ENCODE peak calls at places on chromosomes 11 and 22, in eight cellular contexts. O is AG09309; D is coronary artery; M is CD8-positive, alpha-beta T cell; I is AG10803; T is astrocyte of the cerebellum; E is gastrocnemius medialis; H is Panc1. Y is an unnamed sample.

GRCh38 chr11:83545494-83545893 is 259.3 kb upstream of the CCDC90B start:
- DNase-seq in H (no peak), M (no peak), T (no peak), I (no peak), O (no peak), D (no peak), E (no peak), Y (no peak)

GRCh38 chr11:113504586-113504985 is 29.4 kb upstream of the DRD2 start:
- DNase-seq in I (no peak), E (no peak), H (no peak), M (no peak), T (no peak), D (no peak), O (no peak), Y (no peak)

GRCh38 chr11:117395476-117395875 is 67.8 kb downstream of the CEP164 start:
- DNase-seq in T (no peak), E (no peak), D (no peak), H (no peak), I (no peak), M (no peak), O (no peak), Y (no peak)

GRCh38 chr11:116112031-116112935 is 608.1 kb upstream of the CADM1 start:
- DNase-seq in T (no peak), I (no peak), O (no peak), E (no peak), M (no peak), D (peak), H (no peak), Y (no peak)

GRCh38 chr11:64884019-64884418 is 5.6 kb upstream of the EHD1 start:
- DNase-seq in I (no peak), T (no peak), O (no peak), D (no peak), H (no peak), M (no peak), E (no peak), Y (no peak)

GRCh38 chr11:12111482-12112149 is 1.2 kb downstream of the MICAL2 start:
- DNase-seq in M (no peak), O (no peak), H (no peak), T (no peak), E (no peak), I (peak), D (no peak), Y (no peak)

GRCh38 chr11:14414470-14415461 is 55.8 kb upstream of the RRAS2 start:
- DNase-seq in M (peak), T (no peak), H (no peak), D (no peak), I (no peak), O (no peak), E (no peak), Y (peak)

GRCh38 chr11:72379384-72380131 is 54.8 kb downstream of the CLPB start:
- DNase-seq in M (no peak), E (no peak), I (no peak), D (no peak), O (no peak), T (no peak), H (no peak), Y (peak)

GRCh38 chr11:2975594-2975993 is 16.5 kb downstream of the NAP1L4 start:
- DNase-seq in M (peak), H (no peak), T (no peak), I (peak), D (no peak), E (no peak), O (no peak), Y (peak)

GRCh38 chr11:2579315-2580060 is 120.3 kb downstream of the KCNQ1OT1 start:
- DNase-seq in O (no peak), E (peak), T (no peak), I (no peak), D (peak), M (peak), H (no peak), Y (no peak)

GRCh38 chr22:46657655-46657953 is 37.4 kb downstream of the GRAMD4 start:
- DNase-seq in M (no peak), I (no peak), D (no peak), O (no peak), T (no peak), H (no peak), E (no peak), Y (no peak)

GRCh38 chr11:81744336-81745116 is 989.1 kb downstream of the FAM181B start:
- DNase-seq in O (no peak), H (no peak), D (no peak), I (no peak), M (no peak), T (no peak), E (no peak), Y (no peak)

GRCh38 chr11:95767498-95767897 is 22.1 kb downstream of the FAM76B start:
- DNase-seq in H (no peak), T (no peak), I (peak), M (no peak), E (no peak), D (no peak), O (peak), Y (peak)

DNA sequence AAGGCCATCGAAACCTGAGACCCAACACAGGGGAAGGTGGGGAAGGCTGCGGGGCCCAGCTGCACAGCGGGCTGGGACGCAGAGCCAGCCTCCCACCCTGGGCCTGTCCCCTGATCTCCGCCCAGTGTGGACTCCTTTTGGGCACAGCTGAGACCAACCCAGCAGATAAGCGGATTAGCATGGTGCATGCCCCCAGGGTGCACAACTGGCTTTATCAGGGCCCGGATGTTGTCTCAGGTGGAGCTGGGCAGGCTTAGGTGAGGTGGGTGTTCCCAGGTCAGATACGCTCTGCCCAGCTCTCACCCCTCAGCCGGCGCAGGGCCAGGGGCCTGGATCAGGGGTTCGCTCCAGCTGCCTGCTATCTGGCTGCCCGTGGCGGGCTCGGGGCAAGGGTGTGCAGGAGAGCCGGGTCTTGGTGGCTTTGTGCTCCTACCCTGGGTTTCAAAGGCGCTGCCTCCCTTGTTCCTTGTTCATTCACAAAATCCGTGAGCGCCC is 28.0 kb upstream of the MUC5AC start:
- DNase-seq in D (no peak), E (no peak), H (no peak), T (no peak), M (no peak), I (no peak), O (no peak), Y (no peak)
- TF ChIP-seq CTCF in D (no peak), E (no peak), H (no peak), T (no peak), M (no peak), I (no peak), O (no peak), Y (no peak)

GRCh38 chr11:75934851-75935250 is 119.8 kb downstream of the UVRAG start:
- DNase-seq in H (no peak), M (no peak), I (no peak), E (no peak), T (no peak), O (no peak), D (no peak), Y (no peak)
- H3K4me3 ChIP-seq in H (no peak), M (no peak), I (no peak), E (no peak), T (no peak), O (no peak), D (no peak), Y (no peak)

GRCh38 chr22:26134654-26135330 is 34.5 kb upstream of the SEZ6L start:
- DNase-seq in I (no peak), T (no peak), E (no peak), D (no peak), H (no peak), M (no peak), O (no peak), Y (no peak)
- TF ChIP-seq CTCF in I (no peak), T (no peak), E (no peak), D (no peak), H (peak), M (no peak), O (no peak), Y (no peak)

GRCh38 chr22:37069719-37070118 is 18.2 kb downstream of the KCTD17 start:
- DNase-seq in I (no peak), D (no peak), O (no peak), E (no peak), H (no peak), T (no peak), M (no peak), Y (no peak)

GRCh38 chr22:37068859-37069258 is 17.3 kb downstream of the KCTD17 start:
- DNase-seq in O (no peak), I (no peak), M (no peak), H (no peak), E (no peak), T (no peak), D (no peak), Y (no peak)

GRCh38 chr22:37070744-37071143 is 19.2 kb downstream of the KCTD17 start:
- DNase-seq in I (no peak), O (no peak), E (no peak), H (no peak), T (no peak), D (no peak), M (no peak), Y (no peak)

GRCh38 chr22:37070334-37070733 is 18.8 kb downstream of the KCTD17 start:
- DNase-seq in T (no peak), D (no peak), O (no peak), E (no peak), M (no peak), I (no peak), H (no peak), Y (no peak)

GRCh38 chr22:37069319-37069718 is 17.8 kb downstream of the KCTD17 start:
- DNase-seq in M (no peak), I (no peak), O (no peak), E (no peak), H (no peak), T (no peak), D (no peak), Y (no peak)
- H3K4me3 ChIP-seq in M (no peak), I (no peak), O (no peak), E (no peak), H (no peak), T (no peak), D (no peak), Y (no peak)

GRCh38 chr11:43579171-43579918 is 101.2 kb upstream of the HSD17B12 start:
- DNase-seq in E (no peak), T (no peak), M (no peak), I (no peak), D (no peak), H (no peak), O (no peak), Y (peak)
- TF ChIP-seq CTCF in E (peak), T (peak), M (no peak), I (peak), D (no peak), H (peak), O (peak), Y (peak)

Y was measured in fibroblast of mammary gland.